ENCODE peak calls at places on chromosomes 16 and 17, in six cellular contexts. A is H1, Q is K562, K is HepG2, H is GM12878, O is GM12891. C is an unnamed sample.

GRCh38 chr16:66924527-66925321 is 611 bp downstream of the RRAD start:
- DNase-seq in H (no peak), A (no peak), Q (peak), O (peak), K (no peak), C (peak)

GRCh38 chr16:80993293-80993691 is 13.4 kb downstream of the CMC2 start:
- DNase-seq in A (no peak), O (no peak), K (peak), H (no peak), Q (peak), C (no peak)

GRCh38 chr17:73069164-73069774 is 23.2 kb downstream of the SLC39A11 start:
- DNase-seq in H (no peak), Q (no peak), A (no peak), O (no peak), K (peak), C (no peak)

GRCh38 chr17:2883544-2884203 is 87.4 kb downstream of the RAP1GAP2 start:
- DNase-seq in K (peak), H (no peak), Q (no peak), O (no peak), A (no peak), C (no peak)

GRCh38 chr17:12546983-12547382 is 118.7 kb upstream of the MYOCD start:
- DNase-seq in Q (no peak), K (no peak), O (no peak), A (no peak), H (no peak), C (no peak)

GRCh38 chr16:69169051-69169450 is 17.9 kb upstream of the SNTB2 start:
- DNase-seq in K (no peak), Q (no peak), A (no peak), O (no peak), H (no peak), C (no peak)

GRCh38 chr17:66306413-66306812 is 4.0 kb downstream of the PRKCA start:
- DNase-seq in H (no peak), Q (no peak), A (no peak), K (no peak), O (no peak), C (no peak)

GRCh38 chr17:57985675-57985974 is 2.4 kb downstream of the VEZF1 start:
- DNase-seq in K (no peak), Q (no peak), O (no peak), A (no peak), H (no peak), C (no peak)

GRCh38 chr17:8123695-8124349 is at the start of gene HES7:
- DNase-seq in H (no peak), Q (peak), O (no peak), K (no peak), A (no peak), C (no peak)

GRCh38 chr17:9235346-9235745 is 214.0 kb downstream of the NTN1 start:
- DNase-seq in O (no peak), Q (no peak), K (no peak), A (no peak), H (no peak), C (no peak)

GRCh38 chr17:73650617-73651200 is 6.5 kb upstream of the SDK2 start:
- DNase-seq in Q (no peak), O (no peak), K (no peak), A (no peak), H (no peak), C (no peak)

GRCh38 chr17:80854220-80854619 is 137.4 kb upstream of the CHMP6 start:
- DNase-seq in O (no peak), Q (no peak), A (no peak), H (no peak), K (no peak), C (no peak)

GRCh38 chr17:5364156-5364555 is 55.3 kb downstream of the NUP88 start:
- DNase-seq in Q (no peak), O (no peak), A (no peak), K (no peak), H (no peak), C (no peak)

GRCh38 chr16:86384980-86385379 is 125.3 kb upstream of the FOXF1 start:
- DNase-seq in Q (no peak), A (no peak), O (no peak), K (no peak), H (no peak), C (no peak)

GRCh38 chr16:86382067-86382773 is 128.1 kb upstream of the FOXF1 start:
- DNase-seq in A (no peak), Q (no peak), O (no peak), H (no peak), K (no peak), C (no peak)

GRCh38 chr16:86382774-86383407 is 127.4 kb upstream of the FOXF1 start:
- DNase-seq in O (no peak), K (no peak), Q (no peak), H (no peak), A (no peak), C (no peak)

GRCh38 chr16:86384263-86384649 is 126.1 kb upstream of the FOXF1 start:
- DNase-seq in K (no peak), O (no peak), A (no peak), Q (no peak), H (no peak), C (no peak)

GRCh38 chr16:86383488-86384262 is 126.7 kb upstream of the FOXF1 start:
- DNase-seq in A (no peak), O (no peak), H (no peak), K (no peak), Q (peak), C (no peak)
- TF ChIP-seq TAF1 in A (no peak), O (no peak), H (no peak), K (no peak), Q (no peak), C (no peak)

GRCh38 chr16:30896890-30897730 is 696 bp downstream of the CTF1 start:
- DNase-seq in Q (peak), H (no peak), K (peak), A (no peak), O (peak), C (peak)
- TF ChIP-seq POLR2A in Q (peak), H (no peak), K (no peak), A (no peak), O (no peak), C (no peak)

DNA sequence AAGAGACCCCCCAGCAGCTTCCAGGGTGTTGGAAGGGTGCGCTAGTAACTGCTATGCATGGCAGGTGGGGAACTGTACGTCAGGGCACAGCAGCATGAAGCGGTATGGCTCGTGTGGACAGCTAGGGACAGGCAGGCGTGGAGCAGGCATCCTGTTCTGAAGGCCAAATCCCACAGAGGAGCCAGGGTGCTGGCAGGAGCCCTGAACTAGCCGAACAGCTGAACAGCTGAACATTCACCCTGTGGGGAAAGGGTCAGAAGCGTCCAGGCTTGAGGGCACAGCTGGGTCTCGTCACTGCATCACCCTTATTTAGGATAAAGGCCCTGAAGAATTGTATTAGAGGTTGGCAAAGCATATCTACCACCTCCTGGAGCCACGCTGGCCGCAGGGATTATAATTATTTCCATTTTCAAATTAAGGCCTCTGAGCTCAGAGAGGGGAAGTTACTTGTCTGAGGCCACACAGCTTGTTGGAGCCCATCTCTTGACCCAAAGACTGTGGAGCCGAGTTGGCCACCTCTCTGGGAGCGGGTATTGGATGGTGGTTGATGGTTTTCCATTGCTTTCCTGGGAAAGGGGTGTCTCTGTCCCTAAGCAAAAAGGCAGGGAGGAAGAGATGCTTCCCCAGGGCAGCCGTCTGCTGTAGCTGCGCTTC is 3.3 kb upstream of the STH start:
- DNase-seq in H (no peak), K (no peak), O (no peak), Q (no peak), A (no peak), C (no peak)
- TF ChIP-seq POLR2AphosphoS5 in H (no peak), K (no peak), O (no peak), Q (no peak), A (no peak), C (no peak)

DNA sequence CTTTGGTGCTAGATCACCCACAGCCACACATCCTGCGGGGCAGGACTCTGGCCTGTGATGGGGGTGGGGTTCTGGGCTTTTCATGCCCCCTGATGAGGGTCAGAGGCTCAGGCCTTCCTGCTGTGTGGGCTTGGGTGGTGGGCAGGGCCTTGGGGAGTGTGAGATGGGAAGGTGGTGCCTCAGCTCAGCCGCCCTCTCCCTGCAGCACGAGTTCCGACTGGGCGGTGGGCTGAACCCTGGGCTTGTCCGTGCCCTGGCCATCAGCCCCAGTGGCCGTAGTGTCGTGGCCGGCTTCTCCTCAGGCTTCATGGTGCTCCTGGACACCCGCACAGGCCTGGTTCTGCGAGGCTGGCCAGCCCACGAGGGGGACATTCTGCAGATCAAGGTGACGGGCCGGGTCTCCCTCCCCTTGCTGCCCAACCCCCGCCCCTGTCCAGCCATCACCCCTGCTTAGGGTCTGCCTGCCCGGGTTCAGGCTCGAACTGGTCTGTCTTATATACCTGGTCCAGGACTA is 6.8 kb upstream of the SERPINF2 start:
- DNase-seq in A (no peak), K (peak), Q (no peak), O (no peak), H (no peak), C (no peak)
- TF ChIP-seq TAF1 in A (no peak), K (no peak), Q (no peak), O (no peak), H (no peak), C (no peak)

DNA sequence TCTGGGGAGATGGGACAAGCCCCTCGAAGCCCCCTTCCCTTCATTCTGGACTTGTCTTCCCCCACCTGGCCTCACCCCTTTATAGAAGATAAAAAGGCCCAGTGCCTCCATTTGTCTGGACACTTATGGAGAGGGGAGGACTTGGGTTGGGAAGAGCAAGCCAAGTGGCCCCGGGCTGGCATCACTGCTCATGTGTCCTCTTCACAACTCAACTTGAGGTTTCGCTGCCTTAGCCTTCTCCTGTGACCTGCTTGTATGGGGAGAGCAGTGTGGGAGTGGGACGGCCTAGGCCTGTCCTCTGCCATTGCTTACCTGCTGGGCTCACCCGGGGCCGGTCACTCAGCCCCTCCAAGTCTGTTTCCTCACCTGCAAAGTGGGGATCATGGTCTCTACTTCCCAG is 1.4 kb downstream of the PAQR4 start:
- DNase-seq in K (no peak), A (no peak), Q (peak), H (no peak), O (no peak), C (no peak)
- TF ChIP-seq POLR2A in K (no peak), A (no peak), Q (no peak), H (no peak), O (no peak), C (no peak)

GRCh38 chr16:88084881-88085280 is 133.6 kb downstream of the BANP start:
- DNase-seq in A (no peak), H (no peak), K (no peak), Q (no peak), O (no peak), C (no peak)
- TF ChIP-seq POLR2AphosphoS5 in A (no peak), H (no peak), K (no peak), Q (no peak), O (no peak), C (no peak)

GRCh38 chr17:47918003-47918402 is 22.0 kb downstream of the SP2 start:
- DNase-seq in O (no peak), H (no peak), K (no peak), A (no peak), Q (no peak), C (no peak)
- TF ChIP-seq TAF1 in O (no peak), H (no peak), K (no peak), A (no peak), Q (no peak), C (no peak)

DNA sequence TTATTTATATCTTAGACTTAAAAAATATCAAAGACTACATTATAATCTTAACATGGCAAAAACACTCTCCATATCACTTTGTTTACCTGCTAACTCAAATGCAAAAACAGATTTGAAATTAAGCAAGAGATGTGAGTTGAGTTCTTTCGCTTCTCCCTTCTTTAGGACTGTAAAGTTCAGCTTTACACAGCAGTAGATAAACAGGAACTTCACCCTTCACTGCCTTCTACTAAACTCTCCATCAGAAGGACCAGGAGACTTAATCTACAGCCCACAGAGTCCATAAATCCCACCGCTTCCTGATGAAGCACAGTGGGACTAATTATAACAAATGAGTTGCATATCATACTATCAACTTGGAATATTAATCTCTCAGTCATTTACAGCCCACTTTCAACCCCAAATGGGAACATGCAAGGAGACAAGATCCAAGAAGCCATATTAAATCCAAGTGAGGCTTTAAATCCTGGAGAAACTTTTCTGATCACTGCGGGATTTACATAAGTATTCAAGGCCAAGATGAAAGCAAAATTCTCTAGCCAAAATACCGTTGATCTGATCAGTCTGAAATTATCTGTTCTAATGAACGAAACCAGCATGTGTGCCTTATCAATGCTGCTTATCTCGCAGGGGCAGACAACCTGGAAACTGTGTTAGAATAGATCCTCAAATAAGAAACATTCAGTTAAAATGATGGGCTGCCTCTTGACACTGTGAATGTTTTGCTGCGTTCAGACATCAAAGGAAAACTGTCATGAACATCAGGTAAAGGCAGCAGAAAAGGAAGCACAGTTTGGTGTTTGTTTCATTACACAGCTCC is 1.6 kb downstream of the AMFR start:
- DNase-seq in Q (peak), A (no peak), O (no peak), H (peak), K (peak), C (no peak)
- TF ChIP-seq POLR2A in Q (no peak), A (no peak), O (no peak), H (no peak), K (no peak), C (no peak)

DNA sequence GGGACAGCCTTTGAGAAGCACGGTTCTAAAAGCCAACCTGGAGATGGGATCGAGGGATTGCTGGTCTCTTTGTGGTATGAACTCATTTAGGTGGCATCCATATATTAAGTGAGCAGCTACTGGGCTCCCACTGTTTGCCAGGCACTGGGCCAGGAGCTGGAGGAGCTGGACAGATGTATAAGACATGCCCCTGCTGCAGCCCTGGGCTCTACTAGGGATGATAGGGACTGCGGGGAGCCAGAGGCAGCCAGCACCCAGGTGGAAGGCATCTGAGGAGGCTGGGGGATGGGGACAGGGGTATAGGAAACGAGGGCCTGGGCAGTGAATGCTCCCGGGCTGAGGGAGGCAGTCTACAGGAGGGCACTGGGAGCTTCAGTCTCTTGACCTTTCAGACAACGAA is 53.0 kb upstream of the MEAK7 start:
- DNase-seq in K (no peak), Q (no peak), A (no peak), O (no peak), H (no peak), C (no peak)
- TF ChIP-seq POLR2AphosphoS5 in K (no peak), Q (no peak), A (no peak), O (no peak), H (no peak), C (no peak)

DNA sequence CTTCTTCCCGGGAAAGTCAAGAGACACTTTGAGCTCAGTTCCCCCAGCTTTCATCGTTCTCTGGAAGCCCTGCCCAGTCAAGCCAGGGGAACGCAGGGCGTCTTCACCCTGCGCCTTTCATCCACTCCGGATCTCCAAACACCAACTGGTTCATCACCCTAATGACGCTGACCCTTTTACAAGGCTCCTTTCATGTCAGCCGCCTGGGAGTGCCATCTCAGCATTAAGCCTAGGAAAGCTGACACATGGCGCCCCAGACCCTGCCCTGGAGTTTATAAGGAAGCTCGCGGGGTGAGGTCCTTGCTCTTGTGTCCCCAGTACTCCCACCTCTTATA is 594 bp upstream of the DNAJC7 start:
- DNase-seq in K (peak), Q (no peak), A (no peak), O (no peak), H (no peak), C (no peak)
- TF ChIP-seq TAF1 in K (no peak), Q (no peak), A (no peak), O (no peak), H (no peak), C (no peak)